ENCODE peak calls at places on chromosomes 3 and 15, in six cellular contexts. U is cardiac fibroblast, Q is choroid plexus epithelial cell, L is sigmoid colon, E is pancreas, G is PC-3. W is an unnamed sample.

GRCh38 chr3:139425745-139426400 is 36.4 kb upstream of the COPB2 start:
- DNase-seq in Q (no peak), U (no peak), G (peak; percentile 4), L (no peak), E (peak; percentile 38), W (no peak)

GRCh38 chr3:182909318-182910040 is 70.9 kb downstream of the DCUN1D1 start:
- DNase-seq in L (no peak), Q (peak; percentile 63), G (peak; percentile 38), E (no peak), U (peak; percentile 52), W (peak; percentile 34)

GRCh38 chr3:149604125-149604851 is 53.5 kb downstream of the WWTR1 start:
- DNase-seq in E (no peak), U (no peak), L (no peak), G (no peak), Q (no peak), W (no peak)

GRCh38 chr15:100898661-100899462 is 19.2 kb downstream of the ALDH1A3 start:
- DNase-seq in U (no peak), G (no peak), L (peak; percentile 28), E (no peak), Q (no peak), W (no peak)

GRCh38 chr3:69250014-69250413 is 127.6 kb upstream of the LMOD3 start:
- DNase-seq in L (no peak), G (no peak), U (no peak), E (peak; percentile 51), Q (peak; percentile 63), W (peak; percentile 69)

GRCh38 chr3:71786551-71786950 is 1.6 kb upstream of the PROK2 start:
- DNase-seq in G (no peak), L (no peak), U (no peak), E (no peak), Q (no peak), W (no peak)

GRCh38 chr3:138673641-138674040 is 65.1 kb downstream of the FAIM start:
- DNase-seq in E (no peak), U (peak; percentile 53), Q (peak; percentile 86), L (no peak), G (no peak), W (peak; percentile 70)

GRCh38 chr3:78497692-78498091 is 1270.1 kb downstream of the ROBO1 start:
- DNase-seq in E (no peak), G (peak; percentile 16), Q (peak; percentile 51), U (no peak), L (no peak), W (peak; percentile 52)

GRCh38 chr15:38824719-38825118 is 260.1 kb upstream of the RASGRP1 start:
- DNase-seq in Q (no peak), L (no peak), U (no peak), E (no peak), G (no peak), W (no peak)

GRCh38 chr15:67927501-67928156 is 87.8 kb upstream of the RNU6-1 start:
- DNase-seq in E (peak; percentile 34), L (peak; percentile 88), Q (peak; percentile 97), G (peak; percentile 28), U (peak; percentile 80), W (peak; percentile 88)

GRCh38 chr15:93382196-93382820 is 293.3 kb upstream of the RGMA start:
- DNase-seq in U (no peak), G (no peak), L (no peak), E (peak; percentile 85), Q (no peak), W (no peak)

GRCh38 chr15:90889313-90889730 is 5.0 kb downstream of the FES start:
- DNase-seq in G (no peak), E (no peak), Q (no peak), U (no peak), L (peak; percentile 61), W (no peak)

DNA sequence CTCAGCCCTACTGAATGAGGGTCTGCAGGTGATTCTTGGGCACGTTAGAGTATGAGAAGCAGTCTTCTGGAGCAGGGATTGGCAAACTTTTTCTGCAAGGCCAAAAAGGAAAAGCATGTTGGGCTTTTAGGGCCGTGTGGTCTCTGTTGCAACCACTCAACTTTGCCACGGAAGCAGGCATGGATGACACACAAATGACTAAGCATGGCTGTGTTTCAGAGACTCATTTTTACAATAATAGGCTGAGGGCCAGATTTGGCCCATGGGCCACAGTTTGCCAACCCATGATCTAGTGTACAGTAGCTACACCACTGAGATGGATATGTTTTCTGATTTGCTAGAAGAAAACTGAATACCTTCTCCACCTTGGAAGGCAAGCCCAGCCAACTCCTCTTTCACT is 66.1 kb upstream of the PRICKLE2 start:
- DNase-seq in E (no peak), L (peak; percentile 83), G (peak; percentile 84), U (peak; percentile 97), Q (peak; percentile 86), W (peak; percentile 95)
- H3K4me3 ChIP-seq in E (no peak overlapping the region), L (no peak overlapping the region), G (no peak overlapping the region), U (no peak overlapping the region), Q (no peak overlapping the region), W (no peak overlapping the region)

GRCh38 chr3:170732660-170733245 is 137.2 kb downstream of the RPL22L1 start:
- DNase-seq in L (no peak), E (no peak), G (no peak), U (no peak), Q (no peak), W (no peak)

GRCh38 chr3:170731281-170731680 is 138.7 kb downstream of the RPL22L1 start:
- DNase-seq in Q (peak; percentile 70), E (no peak), G (no peak), U (no peak), L (no peak), W (no peak)

GRCh38 chr3:170735821-170736220 is 134.2 kb downstream of the RPL22L1 start:
- DNase-seq in Q (no peak), G (no peak), U (no peak), E (no peak), L (no peak), W (no peak)

GRCh38 chr3:170734737-170735070 is 135.3 kb downstream of the RPL22L1 start:
- DNase-seq in U (no peak), L (no peak), E (no peak), Q (no peak), G (no peak), W (peak; percentile 94)

GRCh38 chr3:170734043-170734736 is 135.8 kb downstream of the RPL22L1 start:
- DNase-seq in E (no peak), G (no peak), U (no peak), Q (no peak), L (no peak), W (no peak)
- TF ChIP-seq CTCF in E (no peak), G (peak; percentile 15), U (no peak), Q (no peak), L (no peak), W (no peak)

GRCh38 chr3:185151959-185152432 is 864 bp downstream of the C3orf70 start:
- DNase-seq in L (peak; percentile 77), E (no peak), Q (no peak), U (peak; percentile 11), G (no peak), W (peak; percentile 23)

GRCh38 chr3:185150561-185150960 is 2.3 kb downstream of the C3orf70 start:
- DNase-seq in U (no peak), E (no peak), G (no peak), Q (no peak), L (no peak), W (no peak)

GRCh38 chr3:185149591-185149990 is 3.3 kb downstream of the C3orf70 start:
- DNase-seq in G (no peak), E (no peak), U (no peak), Q (no peak), L (no peak), W (no peak)

GRCh38 chr3:185152433-185153169 is at the start of gene C3orf70:
- DNase-seq in G (peak; percentile 15), L (peak; percentile 85), U (peak; percentile 40), Q (peak; percentile 47), E (peak; percentile 35), W (peak; percentile 57)

GRCh38 chr3:185151101-185151958 is 1.5 kb downstream of the C3orf70 start:
- DNase-seq in Q (no peak), L (no peak), E (no peak), U (peak; percentile 32), G (no peak), W (no peak)
- H3K4me3 ChIP-seq in Q (no peak overlapping the region), L (peak overlapping the region; percentile 86), E (no peak overlapping the region), U (no peak overlapping the region), G (no peak overlapping the region), W (no peak overlapping the region)

GRCh38 chr3:166011771-166012170 is 174.5 kb upstream of the BCHE start:
- DNase-seq in L (no peak), E (no peak), G (no peak), Q (no peak), U (no peak), W (no peak)

GRCh38 chr3:166013073-166013679 is 176.0 kb upstream of the BCHE start:
- DNase-seq in Q (peak; percentile 55), U (peak; percentile 56), E (no peak), L (no peak), G (peak; percentile 81), W (peak; percentile 28)
- TF ChIP-seq CTCF in Q (peak; percentile 48), U (peak; percentile 36), E (peak; percentile 20), L (peak; percentile 44), G (peak; percentile 75), W (peak; percentile 22)

GRCh38 chr15:40943764-40944365 is 9.4 kb upstream of the CHAC1 start:
- DNase-seq in E (no peak), L (no peak), G (no peak), U (no peak), Q (no peak), W (no peak)

GRCh38 chr15:40942337-40942854 is 10.9 kb upstream of the CHAC1 start:
- DNase-seq in E (no peak), Q (no peak), G (no peak), L (no peak), U (no peak), W (peak; percentile 16)

GRCh38 chr15:40941528-40942336 is 11.5 kb upstream of the CHAC1 start:
- DNase-seq in U (peak; percentile 61), Q (peak; percentile 67), E (peak; percentile 80), L (peak; percentile 86), G (peak; percentile 84), W (peak; percentile 80)

GRCh38 chr15:40941078-40941527 is 12.0 kb downstream of the DLL4 start:
- DNase-seq in L (no peak), E (no peak), G (no peak), U (no peak), Q (no peak), W (no peak)

GRCh38 chr15:40942865-40943264 is 10.4 kb upstream of the CHAC1 start:
- DNase-seq in G (no peak), E (no peak), Q (no peak), L (no peak), U (no peak), W (no peak)
- H3K4me3 ChIP-seq in G (peak overlapping the region; percentile 71), E (no peak overlapping the region), Q (no peak overlapping the region), L (no peak overlapping the region), U (no peak overlapping the region), W (no peak overlapping the region)

DNA sequence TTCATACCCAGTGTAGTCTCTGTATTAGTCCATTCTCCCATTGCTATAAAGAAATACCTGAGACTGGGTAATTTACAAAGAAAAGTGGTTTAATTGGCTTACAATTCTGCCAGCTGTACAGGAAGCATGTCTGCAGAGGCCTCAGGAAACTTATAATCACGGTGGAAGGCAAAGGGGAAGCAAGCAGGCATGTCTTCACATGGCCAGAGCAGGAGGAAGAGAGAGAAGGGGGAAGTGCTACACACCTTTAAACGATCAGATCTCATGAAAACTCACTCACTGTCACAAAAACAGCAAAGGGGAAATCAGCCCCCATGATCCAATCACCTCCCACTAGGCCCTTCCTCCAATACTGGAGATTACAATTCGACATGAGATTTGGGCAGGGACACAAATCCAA is 6.3 kb upstream of the PARP14 start:
- DNase-seq in L (no peak), U (no peak), G (no peak), E (no peak), Q (no peak), W (no peak)
- TF ChIP-seq CTCF in L (no peak), U (no peak), G (no peak), E (no peak), Q (no peak), W (no peak)